ENCODE peak calls at places on chromosomes 11 and 22, in six cellular contexts. M is NAMALWA, N is endothelial cell, C is naive B cell, O is BJ, F is AG10803. P is an unnamed sample.

GRCh38 chr22:38202437-38203089 is 769 bp downstream of the MAFF start:
- DNase-seq in F (peak), N (peak), O (no peak), M (peak), C (peak), P (peak)

GRCh38 chr11:11793073-11793472 is 48.7 kb upstream of the USP47 start:
- DNase-seq in M (no peak), N (no peak), O (no peak), C (no peak), F (no peak), P (no peak)

GRCh38 chr11:64619196-64619595 is 28.2 kb downstream of the SLC22A12 start:
- DNase-seq in F (no peak), O (no peak), C (no peak), M (no peak), N (no peak), P (no peak)

GRCh38 chr22:26364066-26365015 is 64.7 kb upstream of the ASPHD2 start:
- DNase-seq in M (peak), C (peak), F (peak), O (peak), N (peak), P (peak)

GRCh38 chr22:37929390-37929789 is 23.3 kb downstream of the MICALL1 start:
- DNase-seq in F (no peak), M (no peak), N (no peak), O (no peak), C (no peak), P (no peak)

GRCh38 chr22:29339381-29340235 is 24.1 kb upstream of the RASL10A start:
- DNase-seq in C (no peak), N (no peak), F (no peak), O (no peak), M (no peak), P (peak)

GRCh38 chr22:41021039-41021654 is 70.0 kb downstream of the RBX1 start:
- DNase-seq in C (no peak), O (no peak), N (no peak), F (no peak), M (no peak), P (peak)

GRCh38 chr11:11973866-11974265 is 34.6 kb downstream of the DKK3 start:
- DNase-seq in M (no peak), C (no peak), N (no peak), F (peak), O (no peak), P (no peak)

GRCh38 chr22:26259510-26259909 is 90.2 kb downstream of the SEZ6L start:
- DNase-seq in C (no peak), N (peak), M (peak), F (peak), O (no peak), P (peak)

GRCh38 chr11:111652184-111652583 is 49.9 kb downstream of the SIK2 start:
- DNase-seq in N (no peak), M (no peak), F (peak), C (no peak), O (no peak), P (no peak)

GRCh38 chr11:72243567-72244316 is at the start of gene PHOX2A:
- DNase-seq in M (no peak), N (no peak), F (no peak), C (no peak), O (no peak), P (no peak)

GRCh38 chr11:76666408-76666807 is 4.1 kb downstream of the LRRC32 start:
- DNase-seq in C (peak), F (peak), M (no peak), O (no peak), N (peak), P (no peak)

GRCh38 chr11:65433657-65434056 is 11.1 kb downstream of the NEAT1 start:
- DNase-seq in M (no peak), O (no peak), N (no peak), F (no peak), C (no peak), P (no peak)

GRCh38 chr11:133501643-133502535 is 30.4 kb downstream of the OPCML start:
- DNase-seq in M (no peak), F (no peak), O (no peak), N (no peak), C (no peak), P (no peak)

GRCh38 chr11:88553204-88553603 is 215.7 kb upstream of the CTSC start:
- DNase-seq in M (no peak), C (no peak), O (no peak), F (peak), N (no peak), P (peak)

GRCh38 chr11:120667281-120667680 is 155.7 kb downstream of the GRIK4 start:
- DNase-seq in N (no peak), O (no peak), F (peak), M (no peak), C (no peak), P (peak)

GRCh38 chr11:44957051-44957515 is 6.4 kb upstream of the TP53I11 start:
- DNase-seq in N (no peak), O (no peak), F (no peak), M (no peak), C (no peak), P (no peak)

GRCh38 chr22:44500623-44501022 is 2.6 kb upstream of the RTL6 start:
- DNase-seq in F (no peak), M (no peak), O (no peak), N (no peak), C (no peak), P (no peak)

GRCh38 chr11:100876826-100877545 is 189.9 kb downstream of the ARHGAP42 start:
- DNase-seq in N (no peak), O (peak), C (no peak), F (peak), M (no peak), P (peak)

GRCh38 chr11:74806267-74806666 is 57.6 kb downstream of the RNF169 start:
- DNase-seq in O (no peak), M (no peak), C (no peak), N (no peak), F (no peak), P (no peak)

GRCh38 chr11:1146311-1146864 is 11.4 kb upstream of the MUC5AC start:
- DNase-seq in N (no peak), C (no peak), F (no peak), M (no peak), O (no peak), P (no peak)

GRCh38 chr22:22342697-22343602 is 98.4 kb downstream of the VPREB1 start:
- DNase-seq in O (no peak), M (peak), N (peak), F (no peak), C (peak), P (peak)

GRCh38 chr22:47446331-47446730 is 683.9 kb downstream of the TBC1D22A start:
- DNase-seq in O (no peak), N (no peak), C (no peak), M (no peak), F (no peak), P (no peak)

GRCh38 chr11:8192016-8192895 is 23.4 kb upstream of the RIC3 start:
- DNase-seq in C (peak), N (peak), F (peak), O (peak), M (peak), P (peak)

P was measured in GM23248.